ENCODE peak calls at places on chromosome 17, in nine cellular contexts. I, U, F, P, X, Z, D, B and C are unnamed samples.

GRCh38 chr17:70661342-70662222 is 492.2 kb downstream of the KCNJ2 start:
- DNase-seq in I (no peak), U (no peak), F (no peak), P (no peak), X (no peak), Z (no peak), D (peak; percentile 55), B (peak; percentile 46), C (no peak)

GRCh38 chr17:283911-284675 is 68.5 kb downstream of the RPH3AL start:
- DNase-seq in I (no peak), U (no peak), F (peak; percentile 46), P (peak; percentile 45), X (no peak), Z (peak; percentile 45), D (no peak), B (no peak), C (peak; percentile 35)

GRCh38 chr17:76265624-76266243 is 586 bp downstream of the UBALD2 start:
- DNase-seq in I (peak; percentile 73), U (peak; percentile 58), F (peak; percentile 86), P (peak; percentile 90), X (no peak), Z (peak; percentile 86), D (peak; percentile 67), B (peak; percentile 81), C (no peak)

GRCh38 chr17:21676281-21677111 is 15.8 kb upstream of the KCNJ18 start:
- DNase-seq in I (no peak), U (no peak), F (peak; percentile 65), P (peak; percentile 74), X (no peak), Z (no peak), D (no peak), B (no peak), C (peak; percentile 27)

GRCh38 chr17:27506348-27507218 is 50.3 kb downstream of the KSR1 start:
- DNase-seq in I (peak; percentile 87), U (no peak), F (no peak), P (no peak), X (no peak), Z (no peak), D (no peak), B (no peak), C (no peak)

GRCh38 chr17:8117980-8118768 is at the start of gene ALOXE3:
- DNase-seq in I (peak; percentile 59), U (peak; percentile 28), F (peak; percentile 84), P (peak; percentile 78), X (peak; percentile 71), Z (no peak), D (peak; percentile 65), B (peak; percentile 92), C (no peak)

GRCh38 chr17:35749560-35750412 is 3.3 kb downstream of the GAS2L2 start:
- DNase-seq in I (peak; percentile 59), U (no peak), F (no peak), P (no peak), X (no peak), Z (no peak), D (no peak), B (peak; percentile 69), C (no peak)

GRCh38 chr17:15273141-15273793 is 8.1 kb upstream of the PMP22 start:
- DNase-seq in I (no peak), U (no peak), F (no peak), P (no peak), X (peak; percentile 62), Z (no peak), D (peak; percentile 98), B (peak; percentile 97), C (no peak)

GRCh38 chr17:34847939-34848338 is 113.3 kb downstream of the CCT6B start:
- DNase-seq in I (no peak), U (no peak), F (no peak), P (no peak), X (no peak), Z (no peak), D (no peak), B (no peak), C (no peak)

GRCh38 chr17:78338860-78339259 is 21.0 kb downstream of the SOCS3 start:
- DNase-seq in I (no peak), U (no peak), F (no peak), P (no peak), X (no peak), Z (no peak), D (no peak), B (no peak), C (no peak)

GRCh38 chr17:39564201-39564828 is 43.4 kb downstream of the NEUROD2 start:
- DNase-seq in I (peak; percentile 95), U (no peak), F (no peak), P (no peak), X (no peak), Z (no peak), D (peak; percentile 9), B (no peak), C (no peak)

GRCh38 chr17:16989230-16989952 is 17.5 kb upstream of the TNFRSF13B start:
- DNase-seq in I (no peak), U (no peak), F (peak; percentile 50), P (no peak), X (no peak), Z (no peak), D (no peak), B (no peak), C (no peak)

GRCh38 chr17:16986391-16986790 is 14.5 kb upstream of the TNFRSF13B start:
- DNase-seq in I (no peak), U (no peak), F (no peak), P (no peak), X (no peak), Z (no peak), D (peak; percentile 59), B (peak; percentile 46), C (no peak)

GRCh38 chr17:16987001-16987829 is 15.3 kb upstream of the TNFRSF13B start:
- DNase-seq in I (no peak), U (no peak), F (peak; percentile 52), P (no peak), X (no peak), Z (no peak), D (no peak), B (no peak), C (no peak)

GRCh38 chr17:16988749-16989229 is 16.9 kb upstream of the TNFRSF13B start:
- DNase-seq in I (no peak), U (no peak), F (peak; percentile 60), P (no peak), X (no peak), Z (no peak), D (no peak), B (no peak), C (no peak)

GRCh38 chr17:16987830-16988601 is 16.1 kb upstream of the TNFRSF13B start:
- DNase-seq in I (peak; percentile 39), U (peak; percentile 80), F (peak; percentile 84), P (no peak), X (peak; percentile 37), Z (peak; percentile 86), D (peak; percentile 83), B (peak; percentile 93), C (no peak)
- H3K27ac ChIP-seq in I (no peak overlapping the region), U (peak overlapping the region; percentile 18), F (peak overlapping the region; percentile 45), P (no peak overlapping the region), X (no peak overlapping the region), Z (peak overlapping the region; percentile 82), D (no peak overlapping the region), B (peak overlapping the region; percentile 20), C (no peak overlapping the region)

DNA sequence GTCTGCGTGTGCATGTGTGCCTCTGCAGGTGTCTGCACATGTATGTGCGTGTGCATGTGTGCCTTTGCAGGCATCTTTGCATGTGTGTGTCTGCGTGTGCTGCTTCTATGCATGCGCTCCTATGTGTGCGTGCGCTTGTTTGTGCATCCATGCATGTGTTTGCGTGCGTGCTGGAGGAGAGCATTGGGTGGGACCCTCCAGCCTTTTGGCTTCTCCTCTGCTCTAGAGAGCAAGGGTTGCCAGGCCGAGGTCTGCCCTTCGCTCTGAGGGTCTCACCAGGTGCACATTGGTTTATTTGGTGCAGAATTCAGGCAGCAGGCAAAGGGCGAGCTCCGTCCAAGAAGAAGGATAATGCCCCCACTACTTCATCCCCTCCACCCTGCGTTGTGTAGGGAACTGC is 1.1 kb upstream of the RAB40B start:
- DNase-seq in I (no peak), U (no peak), F (no peak), P (no peak), X (no peak), Z (no peak), D (no peak), B (no peak), C (no peak)
- H3K4me3 ChIP-seq in I (peak overlapping the region; percentile 63), U (no peak overlapping the region), F (peak overlapping the region; percentile 84), P (no peak overlapping the region), X (no peak overlapping the region), Z (peak overlapping the region; percentile 65), D (peak overlapping the region; percentile 85), B (peak overlapping the region; percentile 79), C (no peak overlapping the region)

GRCh38 chr17:82479602-82480001 is 21.1 kb downstream of the NARF start:
- DNase-seq in I (no peak), U (no peak), F (no peak), P (no peak), X (no peak), Z (no peak), D (no peak), B (no peak), C (no peak)
- H3K36me3 ChIP-seq in I (no peaks in the 10 kb centered on the region), U (peaks cover 52% of the 10 kb centered on the region), F (peaks cover 57% of the 10 kb centered on the region), P (peaks cover 10% of the 10 kb centered on the region), X (no peaks in the 10 kb centered on the region), Z (peaks cover 22% of the 10 kb centered on the region), D (peaks cover 65% of the 10 kb centered on the region), B (peaks cover 6% of the 10 kb centered on the region), C (peaks cover 21% of the 10 kb centered on the region)

GRCh38 chr17:40645291-40645690 is 2.3 kb downstream of the SMARCE1 start:
- DNase-seq in I (no peak), U (no peak), F (no peak), P (no peak), X (no peak), Z (no peak), D (no peak), B (no peak), C (no peak)

GRCh38 chr17:40648326-40648968 is 829 bp upstream of the SMARCE1 start:
- DNase-seq in I (peak; percentile 55), U (no peak), F (no peak), P (peak; percentile 80), X (no peak), Z (peak; percentile 65), D (no peak), B (peak; percentile 42), C (no peak)

GRCh38 chr17:40646791-40647548 is 648 bp downstream of the SMARCE1 start:
- DNase-seq in I (peak; percentile 49), U (no peak), F (no peak), P (no peak), X (no peak), Z (no peak), D (peak; percentile 20), B (peak; percentile 71), C (no peak)

GRCh38 chr17:40645932-40646331 is 1.7 kb downstream of the SMARCE1 start:
- DNase-seq in I (no peak), U (no peak), F (no peak), P (no peak), X (no peak), Z (no peak), D (peak; percentile 20), B (peak; percentile 13), C (no peak)

DNA sequence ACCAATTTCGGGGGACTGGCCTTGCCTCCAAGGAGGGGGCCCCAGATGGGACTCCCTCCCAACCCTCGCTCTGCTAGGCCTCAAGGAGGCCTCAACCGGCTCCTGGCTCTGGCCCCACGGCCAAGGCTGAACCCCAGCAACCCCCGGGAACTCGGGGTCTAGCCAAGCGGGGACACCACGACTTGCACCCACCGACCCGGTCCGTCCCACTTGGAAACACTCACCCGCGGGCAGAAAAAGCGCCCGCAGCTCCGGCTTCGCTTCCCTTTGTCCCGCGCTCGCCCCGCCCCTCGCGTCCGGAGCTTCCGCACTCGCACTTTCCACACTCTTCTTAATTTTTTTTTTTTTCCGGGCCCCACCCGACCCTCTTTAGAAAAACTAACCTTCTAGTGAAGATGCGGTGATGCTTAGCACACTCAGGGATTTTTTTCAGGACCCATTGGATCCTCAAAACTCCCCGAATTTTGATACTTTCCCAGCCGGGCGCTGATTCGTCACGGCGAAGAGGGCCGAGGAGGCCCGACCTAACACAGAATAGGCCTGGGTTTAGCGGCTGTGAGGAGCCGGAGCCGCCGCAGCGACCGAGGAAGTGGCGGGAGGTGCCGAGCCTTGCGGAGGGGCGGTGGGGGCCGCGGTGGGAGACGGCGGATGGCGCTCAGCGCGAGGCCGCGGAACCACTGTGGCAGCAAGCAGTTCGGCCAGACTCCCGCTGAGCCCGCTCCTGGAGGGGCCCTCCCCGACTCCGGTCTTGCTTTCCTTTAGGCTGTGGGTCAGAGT is at the start of gene SMARCE1:
- DNase-seq in I (peak; percentile 76), U (peak; percentile 74), F (peak; percentile 84), P (peak; percentile 90), X (peak; percentile 64), Z (peak; percentile 84), D (peak; percentile 86), B (peak; percentile 86), C (peak; percentile 61)
- H3K27ac ChIP-seq in I (peak within 1 kb of the TSS; percentile 97), U (peak within 1 kb of the TSS; percentile 99), F (peak within 1 kb of the TSS; percentile 97), P (peak within 1 kb of the TSS; percentile 79), X (peak within 1 kb of the TSS; percentile 97), Z (peak within 1 kb of the TSS; percentile 98), D (peak within 1 kb of the TSS; percentile 98), B (peak within 1 kb of the TSS; percentile 98), C (peak within 1 kb of the TSS; percentile 62)